ENCODE peak calls at places on chromosome X, in seven cellular contexts. Z is SK-N-DZ; J is brain microvascular endothelial cell; Y is ELF-1; E is ACHN; R is cardiac muscle cell; I is stimulated activated CD4-positive, alpha-beta T cell treated with anti-CD3 and anti-CD28 coated beads, Interleukin-2, amount 100 ng/mL, for 48 hours. X is an unnamed sample.

GRCh38 chrX:30170900-30171299 is 44.5 kb upstream of the MAGEB2 start:
- DNase-seq in Z (no peak), J (no peak), Y (no peak), E (no peak), R (no peak), I (no peak), X (no peak)

GRCh38 chrX:38335382-38335781 is 8.1 kb upstream of the RPGR start:
- DNase-seq in Z (no peak), J (no peak), Y (no peak), E (no peak), R (no peak), I (no peak), X (no peak)

GRCh38 chrX:100976211-100976610 is 6.7 kb downstream of the ARL13A start:
- DNase-seq in Z (no peak), J (no peak), Y (no peak), E (no peak), R (no peak), I (no peak), X (no peak)

GRCh38 chrX:120452131-120452530 is 17.0 kb downstream of the LAMP2 start:
- DNase-seq in Z (peak), J (peak), Y (peak), E (no peak), R (peak), I (no peak), X (no peak)

GRCh38 chrX:10079155-10079711 is 77.5 kb upstream of the CLCN4 start:
- DNase-seq in Z (no peak), J (no peak), Y (no peak), E (no peak), R (no peak), I (no peak), X (no peak)

GRCh38 chrX:1564750-1565683 is 26.4 kb upstream of the AKAP17A start:
- DNase-seq in Z (no peak), J (no peak), Y (no peak), E (no peak), R (no peak), I (no peak), X (no peak)

GRCh38 chrX:106959897-106960296 is 39.7 kb downstream of the CLDN2 start:
- DNase-seq in Z (no peak), J (peak), Y (peak), E (peak), R (peak), I (no peak), X (no peak)

GRCh38 chrX:17654116-17654515 is 83.2 kb upstream of the SCML1 start:
- DNase-seq in Z (no peak), J (no peak), Y (no peak), E (no peak), R (no peak), I (no peak), X (no peak)

GRCh38 chrX:70554081-70554480 is 109.4 kb downstream of the DLG3 start:
- DNase-seq in Z (no peak), J (peak), Y (no peak), E (peak), R (peak), I (no peak), X (peak)